ENCODE peak calls at places on chromosomes 5 and 9, in five cellular contexts. One of them, this sample, is unnamed.

GRCh38 chr5:169847519-169847918 is 132.8 kb downstream of the INSYN2B start:
- DNase-seq in right atrium auricular region: no peak
- DNase-seq in SK-N-MC: no peak
- DNase-seq in upper lobe of right lung: no peak
- DNase-seq in foreskin fibroblast: no peak
- DNase-seq in this sample: no peak

GRCh38 chr9:98215266-98215665 is 22.8 kb upstream of the CORO2A start:
- DNase-seq in right atrium auricular region: no peak
- DNase-seq in upper lobe of right lung: no peak
- DNase-seq in SK-N-MC: no peak
- DNase-seq in foreskin fibroblast: peak; percentile 53
- DNase-seq in this sample: no peak

GRCh38 chr9:134440636-134441226 is 114.5 kb downstream of the RXRA start:
- DNase-seq in upper lobe of right lung: no peak
- DNase-seq in foreskin fibroblast: no peak
- DNase-seq in SK-N-MC: no peak
- DNase-seq in right atrium auricular region: no peak
- DNase-seq in this sample: no peak

GRCh38 chr5:139655727-139656271 is 7.7 kb downstream of the CXXC5 start:
- DNase-seq in SK-N-MC: no peak
- DNase-seq in upper lobe of right lung: peak; percentile 80
- DNase-seq in foreskin fibroblast: peak; percentile 53
- DNase-seq in right atrium auricular region: no peak
- DNase-seq in this sample: no peak

GRCh38 chr9:10228082-10228481 is 384.7 kb downstream of the PTPRD start:
- DNase-seq in right atrium auricular region: no peak
- DNase-seq in upper lobe of right lung: no peak
- DNase-seq in foreskin fibroblast: no peak
- DNase-seq in SK-N-MC: no peak
- DNase-seq in this sample: no peak

GRCh38 chr5:179678238-179679013 is 2.4 kb downstream of the CBY3 start:
- DNase-seq in upper lobe of right lung: peak; percentile 98
- DNase-seq in right atrium auricular region: peak; percentile 96
- DNase-seq in foreskin fibroblast: peak; percentile 95
- DNase-seq in SK-N-MC: peak; percentile 76
- DNase-seq in this sample: peak; percentile 94

GRCh38 chr5:130720355-130720754 is 444.7 kb downstream of the HINT1 start:
- DNase-seq in SK-N-MC: no peak
- DNase-seq in upper lobe of right lung: no peak
- DNase-seq in foreskin fibroblast: no peak
- DNase-seq in right atrium auricular region: no peak
- DNase-seq in this sample: no peak

GRCh38 chr5:181114284-181114843 is 16.6 kb downstream of the OR2V1 start:
- DNase-seq in right atrium auricular region: no peak
- DNase-seq in foreskin fibroblast: no peak
- DNase-seq in SK-N-MC: no peak
- DNase-seq in upper lobe of right lung: peak; percentile 35
- DNase-seq in this sample: no peak

GRCh38 chr5:51201024-51201423 is 182.2 kb upstream of the ISL1 start:
- DNase-seq in foreskin fibroblast: no peak
- DNase-seq in right atrium auricular region: no peak
- DNase-seq in SK-N-MC: no peak
- DNase-seq in upper lobe of right lung: no peak
- DNase-seq in this sample: no peak

GRCh38 chr9:38064842-38065368 is 4.1 kb downstream of the SHB start:
- DNase-seq in foreskin fibroblast: no peak
- DNase-seq in right atrium auricular region: no peak
- DNase-seq in SK-N-MC: no peak
- DNase-seq in upper lobe of right lung: peak; percentile 26
- DNase-seq in this sample: no peak

GRCh38 chr5:79297661-79298060 is 61.7 kb downstream of the JMY start:
- DNase-seq in right atrium auricular region: no peak
- DNase-seq in upper lobe of right lung: no peak
- DNase-seq in SK-N-MC: no peak
- DNase-seq in foreskin fibroblast: no peak
- DNase-seq in this sample: no peak

GRCh38 chr9:114366334-114367128 is 21.3 kb downstream of the AKNA start:
- DNase-seq in right atrium auricular region: no peak
- DNase-seq in upper lobe of right lung: peak; percentile 52
- DNase-seq in SK-N-MC: peak; percentile 89
- DNase-seq in foreskin fibroblast: peak; percentile 77
- DNase-seq in this sample: peak; percentile 71

GRCh38 chr5:38765461-38765861 is 80.4 kb upstream of the OSMR start:
- DNase-seq in upper lobe of right lung: no peak
- DNase-seq in SK-N-MC: no peak
- DNase-seq in right atrium auricular region: no peak
- DNase-seq in foreskin fibroblast: no peak
- DNase-seq in this sample: no peak

GRCh38 chr5:95870105-95870672 is 47.7 kb upstream of the GLRX start:
- DNase-seq in right atrium auricular region: no peak
- DNase-seq in SK-N-MC: no peak
- DNase-seq in upper lobe of right lung: no peak
- DNase-seq in foreskin fibroblast: no peak
- DNase-seq in this sample: no peak

GRCh38 chr5:72172832-72173231 is 65.6 kb downstream of the MAP1B start:
- DNase-seq in SK-N-MC: no peak
- DNase-seq in upper lobe of right lung: no peak
- DNase-seq in foreskin fibroblast: no peak
- DNase-seq in right atrium auricular region: no peak
- DNase-seq in this sample: no peak

GRCh38 chr5:168694289-168694688 is 115.1 kb upstream of the PANK3 start:
- DNase-seq in foreskin fibroblast: no peak
- DNase-seq in upper lobe of right lung: no peak
- DNase-seq in right atrium auricular region: no peak
- DNase-seq in SK-N-MC: no peak
- DNase-seq in this sample: no peak

GRCh38 chr5:163585206-163585605 is 79.8 kb downstream of the MAT2B start:
- DNase-seq in upper lobe of right lung: no peak
- DNase-seq in foreskin fibroblast: peak; percentile 21
- DNase-seq in right atrium auricular region: no peak
- DNase-seq in SK-N-MC: no peak
- DNase-seq in this sample: no peak

GRCh38 chr5:45639038-45639437 is 57.1 kb downstream of the HCN1 start:
- DNase-seq in foreskin fibroblast: no peak
- DNase-seq in right atrium auricular region: no peak
- DNase-seq in SK-N-MC: no peak
- DNase-seq in upper lobe of right lung: no peak
- DNase-seq in this sample: no peak

GRCh38 chr9:122786338-122786737 is 2.4 kb upstream of the OR5C1 start:
- DNase-seq in SK-N-MC: no peak
- DNase-seq in upper lobe of right lung: no peak
- DNase-seq in right atrium auricular region: no peak
- DNase-seq in foreskin fibroblast: no peak
- DNase-seq in this sample: no peak

GRCh38 chr5:134242146-134242545 is 16.3 kb upstream of the PPP2CA start:
- DNase-seq in SK-N-MC: no peak
- DNase-seq in right atrium auricular region: no peak
- DNase-seq in upper lobe of right lung: no peak
- DNase-seq in foreskin fibroblast: peak; percentile 81
- DNase-seq in this sample: no peak

DNA sequence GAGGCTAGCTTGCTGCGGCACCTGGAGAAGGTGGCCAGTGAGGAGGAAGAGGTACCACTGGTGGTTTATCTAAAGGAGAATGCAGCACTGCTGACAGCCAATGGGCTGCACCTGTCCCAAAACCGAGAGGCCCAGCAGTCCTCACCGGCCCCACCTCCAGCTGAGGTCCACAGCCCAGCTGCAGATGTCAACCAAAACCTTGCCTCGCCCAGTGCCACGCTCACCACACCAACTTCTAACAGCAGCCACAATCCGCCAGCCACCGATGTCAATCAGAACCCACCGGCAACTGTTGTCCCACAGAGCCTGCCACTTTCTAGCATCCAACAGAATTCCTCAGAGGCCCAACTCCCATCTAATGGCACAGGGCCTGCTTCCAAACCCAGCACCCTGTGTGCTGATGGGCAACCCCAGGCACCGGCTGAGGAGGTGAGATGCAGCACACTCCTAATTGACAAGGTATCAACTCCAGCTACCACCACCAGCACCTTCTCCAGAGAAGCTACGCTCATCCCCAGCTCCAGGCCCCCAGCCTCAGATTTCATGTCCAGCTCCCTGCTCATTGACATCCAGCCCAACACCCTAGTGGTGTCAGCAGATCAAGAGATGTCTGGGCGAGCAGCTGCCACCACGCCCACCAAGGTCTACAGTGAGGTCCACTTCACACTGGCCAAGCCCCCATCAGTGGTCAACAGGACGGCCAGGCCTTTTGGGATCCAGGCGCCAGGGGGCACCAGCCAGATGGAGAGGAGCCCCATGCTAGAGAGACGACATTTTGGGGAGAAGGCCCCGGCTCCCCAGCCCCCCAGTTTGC is 8.0 kb downstream of the SYNPO start:
- DNase-seq in foreskin fibroblast: no peak
- DNase-seq in upper lobe of right lung: no peak
- DNase-seq in right atrium auricular region: no peak
- DNase-seq in SK-N-MC: no peak
- DNase-seq in this sample: no peak
- H3K4me3 ChIP-seq in foreskin fibroblast: no peak overlapping the region
- H3K4me3 ChIP-seq in upper lobe of right lung: no peak overlapping the region
- H3K4me3 ChIP-seq in right atrium auricular region: no peak overlapping the region
- H3K4me3 ChIP-seq in SK-N-MC: no peak overlapping the region
- H3K4me3 ChIP-seq in this sample: no peak overlapping the region

GRCh38 chr5:16812911-16813310 is 123.2 kb downstream of the MYO10 start:
- DNase-seq in SK-N-MC: no peak
- DNase-seq in foreskin fibroblast: no peak
- DNase-seq in upper lobe of right lung: no peak
- DNase-seq in right atrium auricular region: no peak
- DNase-seq in this sample: no peak
- H3K4me3 ChIP-seq in SK-N-MC: no peak overlapping the region
- H3K4me3 ChIP-seq in foreskin fibroblast: no peak overlapping the region
- H3K4me3 ChIP-seq in upper lobe of right lung: no peak overlapping the region
- H3K4me3 ChIP-seq in right atrium auricular region: no peak overlapping the region
- H3K4me3 ChIP-seq in this sample: no peak overlapping the region

GRCh38 chr5:115978779-115979178 is 16.5 kb downstream of the LVRN start:
- DNase-seq in right atrium auricular region: no peak
- DNase-seq in upper lobe of right lung: no peak
- DNase-seq in foreskin fibroblast: no peak
- DNase-seq in SK-N-MC: no peak
- DNase-seq in this sample: no peak

GRCh38 chr5:115979628-115980041 is 17.4 kb downstream of the LVRN start:
- DNase-seq in right atrium auricular region: no peak
- DNase-seq in SK-N-MC: no peak
- DNase-seq in upper lobe of right lung: no peak
- DNase-seq in foreskin fibroblast: peak; percentile 78
- DNase-seq in this sample: no peak

GRCh38 chr5:115977988-115978387 is 15.7 kb downstream of the LVRN start:
- DNase-seq in right atrium auricular region: no peak
- DNase-seq in SK-N-MC: no peak
- DNase-seq in foreskin fibroblast: peak; percentile 80
- DNase-seq in upper lobe of right lung: no peak
- DNase-seq in this sample: peak; percentile 10

GRCh38 chr5:115979203-115979602 is 16.9 kb downstream of the LVRN start:
- DNase-seq in SK-N-MC: no peak
- DNase-seq in foreskin fibroblast: no peak
- DNase-seq in upper lobe of right lung: no peak
- DNase-seq in right atrium auricular region: no peak
- DNase-seq in this sample: no peak

DNA sequence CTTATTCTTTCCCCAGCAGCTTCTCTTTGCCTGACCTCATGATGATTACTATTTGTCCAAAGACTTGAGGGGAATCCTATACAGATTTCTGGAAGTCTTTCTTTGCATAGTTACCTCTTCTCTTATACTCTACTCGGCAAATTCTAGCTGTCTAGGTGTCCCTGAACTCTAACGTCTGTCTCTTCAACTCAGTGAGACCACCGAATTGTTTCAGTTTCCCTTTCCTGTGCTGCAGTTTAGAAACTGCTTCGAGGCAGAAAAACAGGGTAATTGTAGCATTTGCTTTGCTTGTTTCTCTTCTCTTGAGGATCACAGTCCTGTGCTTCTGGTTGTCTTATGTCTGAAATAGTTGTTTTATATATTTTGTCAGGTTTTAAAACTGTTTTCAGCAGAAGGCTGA is 14.8 kb downstream of the LVRN start:
- DNase-seq in right atrium auricular region: no peak
- DNase-seq in SK-N-MC: no peak
- DNase-seq in upper lobe of right lung: no peak
- DNase-seq in foreskin fibroblast: no peak
- DNase-seq in this sample: no peak
- H3K4me3 ChIP-seq in right atrium auricular region: no peak overlapping the region
- H3K4me3 ChIP-seq in SK-N-MC: no peak overlapping the region
- H3K4me3 ChIP-seq in upper lobe of right lung: no peak overlapping the region
- H3K4me3 ChIP-seq in foreskin fibroblast: no peak overlapping the region
- H3K4me3 ChIP-seq in this sample: no peak overlapping the region

GRCh38 chr9:17905356-17906203 is 326.7 kb downstream of the SH3GL2 start:
- DNase-seq in right atrium auricular region: no peak
- DNase-seq in SK-N-MC: no peak
- DNase-seq in foreskin fibroblast: no peak
- DNase-seq in upper lobe of right lung: no peak
- DNase-seq in this sample: no peak
- H3K4me3 ChIP-seq in right atrium auricular region: peak overlapping the region; percentile 10
- H3K4me3 ChIP-seq in SK-N-MC: no peak overlapping the region
- H3K4me3 ChIP-seq in foreskin fibroblast: no peak overlapping the region
- H3K4me3 ChIP-seq in upper lobe of right lung: peak overlapping the region; percentile 28
- H3K4me3 ChIP-seq in this sample: no peak overlapping the region

GRCh38 chr5:142009886-142010285 is 2.9 kb downstream of the GNPDA1 start:
- DNase-seq in foreskin fibroblast: no peak
- DNase-seq in SK-N-MC: no peak
- DNase-seq in right atrium auricular region: no peak
- DNase-seq in upper lobe of right lung: no peak
- DNase-seq in this sample: no peak

GRCh38 chr5:142012186-142012785 is 541 bp downstream of the GNPDA1 start:
- DNase-seq in foreskin fibroblast: no peak
- DNase-seq in right atrium auricular region: peak; percentile 64
- DNase-seq in upper lobe of right lung: peak; percentile 79
- DNase-seq in SK-N-MC: no peak
- DNase-seq in this sample: peak; percentile 26

GRCh38 chr5:142013734-142014495 is 1.1 kb upstream of the GNPDA1 start:
- DNase-seq in foreskin fibroblast: peak; percentile 87
- DNase-seq in upper lobe of right lung: no peak
- DNase-seq in right atrium auricular region: peak; percentile 82
- DNase-seq in SK-N-MC: no peak
- DNase-seq in this sample: no peak

GRCh38 chr5:142012792-142013388 is at the start of gene GNPDA1:
- DNase-seq in right atrium auricular region: peak; percentile 86
- DNase-seq in upper lobe of right lung: peak; percentile 93
- DNase-seq in SK-N-MC: no peak
- DNase-seq in foreskin fibroblast: peak; percentile 86
- DNase-seq in this sample: peak; percentile 66

GRCh38 chr5:142011572-142012185 is 1.1 kb downstream of the GNPDA1 start:
- DNase-seq in SK-N-MC: no peak
- DNase-seq in upper lobe of right lung: no peak
- DNase-seq in foreskin fibroblast: no peak
- DNase-seq in right atrium auricular region: no peak
- DNase-seq in this sample: no peak
- H3K4me3 ChIP-seq in SK-N-MC: no peak overlapping the region
- H3K4me3 ChIP-seq in upper lobe of right lung: peak overlapping the region; percentile 86
- H3K4me3 ChIP-seq in foreskin fibroblast: peak overlapping the region; percentile 93
- H3K4me3 ChIP-seq in right atrium auricular region: no peak overlapping the region
- H3K4me3 ChIP-seq in this sample: peak overlapping the region; percentile 82